ENCODE peak calls at places on chromosomes 13 and 19, in nine cellular contexts. I, H, A, R, M, Q, L, Z and O are unnamed samples.
A peak's percentile ranks its signal among the peaks of the same experiment; 100 is the strongest.

GRCh38 chr19:39438270-39438934 is 2.7 kb upstream of the RPS16 start:
- DNase-seq in I (no peak), H (no peak), A (no peak), R (no peak), M (no peak), Q (no peak), L (no peak), Z (no peak), O (no peak)

GRCh38 chr13:110509478-110509926 is 52.0 kb downstream of the RAB20 start:
- DNase-seq in I (peak; percentile 13), H (peak; percentile 50), A (no peak), R (no peak), M (no peak), Q (no peak), L (no peak), Z (no peak), O (no peak)

GRCh38 chr13:43878897-43879322 is 630 bp downstream of the CCDC122 start:
- DNase-seq in I (peak; percentile 72), H (peak; percentile 60), A (peak; percentile 26), R (peak; percentile 95), M (peak; percentile 80), Q (no peak), L (peak; percentile 71), Z (peak; percentile 26), O (peak; percentile 78)

GRCh38 chr19:1860821-1861598 is 2.4 kb downstream of the KLF16 start:
- DNase-seq in I (no peak), H (no peak), A (no peak), R (no peak), M (no peak), Q (no peak), L (no peak), Z (no peak), O (no peak)

GRCh38 chr19:648904-649733 is 9.4 kb downstream of the FGF22 start:
- DNase-seq in I (no peak), H (no peak), A (no peak), R (no peak), M (no peak), Q (no peak), L (no peak), Z (no peak), O (no peak)

GRCh38 chr13:110702591-110703526 is 3.1 kb downstream of the CARS2 start:
- DNase-seq in I (peak; percentile 61), H (peak; percentile 15), A (no peak), R (no peak), M (no peak), Q (no peak), L (no peak), Z (no peak), O (no peak)

GRCh38 chr19:48445256-48445605 is 552 bp upstream of the GRWD1 start:
- DNase-seq in I (peak; percentile 95), H (peak; percentile 75), A (peak; percentile 85), R (no peak), M (peak; percentile 57), Q (no peak), L (no peak), Z (no peak), O (no peak)

GRCh38 chr19:51784922-51785690 is 9.9 kb upstream of the FPR3 start:
- DNase-seq in I (peak; percentile 48), H (no peak), A (no peak), R (no peak), M (peak; percentile 84), Q (no peak), L (no peak), Z (peak; percentile 21), O (peak; percentile 66)

GRCh38 chr13:98512774-98513327 is 64.1 kb downstream of the STK24 start:
- DNase-seq in I (no peak), H (no peak), A (no peak), R (no peak), M (no peak), Q (no peak), L (no peak), Z (no peak), O (no peak)

GRCh38 chr19:44776402-44777096 is 1.1 kb upstream of the CBLC start:
- DNase-seq in I (no peak), H (no peak), A (no peak), R (no peak), M (no peak), Q (peak; percentile 93), L (peak; percentile 89), Z (no peak), O (no peak)

GRCh38 chr19:40530091-40530901 is 46.4 kb upstream of the SHKBP1 start:
- DNase-seq in I (no peak), H (peak; percentile 82), A (no peak), R (no peak), M (no peak), Q (no peak), L (no peak), Z (no peak), O (no peak)

GRCh38 chr19:49932731-49933131 is 3.4 kb upstream of the NUP62 start:
- DNase-seq in I (no peak), H (no peak), A (no peak), R (peak; percentile 75), M (no peak), Q (no peak), L (no peak), Z (no peak), O (no peak)

GRCh38 chr13:19674898-19675297 is 41.4 kb downstream of the MPHOSPH8 start:
- DNase-seq in I (no peak), H (no peak), A (no peak), R (no peak), M (no peak), Q (no peak), L (no peak), Z (no peak), O (no peak)

GRCh38 chr13:19673473-19674430 is 40.3 kb downstream of the MPHOSPH8 start:
- DNase-seq in I (no peak), H (no peak), A (no peak), R (no peak), M (no peak), Q (no peak), L (no peak), Z (no peak), O (no peak)

GRCh38 chr13:19668778-19669177 is 35.3 kb downstream of the MPHOSPH8 start:
- DNase-seq in I (no peak), H (no peak), A (no peak), R (no peak), M (no peak), Q (no peak), L (no peak), Z (no peak), O (no peak)

GRCh38 chr13:19670147-19670546 is 36.7 kb downstream of the MPHOSPH8 start:
- DNase-seq in I (no peak), H (no peak), A (no peak), R (no peak), M (no peak), Q (no peak), L (no peak), Z (no peak), O (no peak)

DNA sequence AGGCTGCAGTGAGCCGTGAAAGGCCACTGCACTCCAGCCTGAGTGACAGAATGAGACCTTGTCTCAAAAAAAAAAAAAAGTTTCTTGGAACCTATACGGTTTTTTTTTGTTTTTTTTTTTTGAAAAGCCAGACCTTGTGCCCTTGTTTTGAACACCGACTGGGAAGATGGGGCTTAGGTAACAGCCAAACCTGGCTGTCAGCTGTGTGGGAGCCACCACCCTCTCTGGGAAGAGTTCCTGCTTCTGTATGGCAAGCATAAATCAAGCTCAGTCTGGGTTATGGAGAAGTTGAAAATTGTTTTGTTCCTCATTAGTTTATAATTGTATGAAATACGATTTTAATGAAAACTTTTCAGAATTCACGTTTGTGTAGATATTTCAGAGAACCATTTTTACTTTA is 39.5 kb downstream of the MPHOSPH8 start:
- DNase-seq in I (no peak), H (no peak), A (no peak), R (no peak), M (no peak), Q (no peak), L (no peak), Z (no peak), O (no peak)
- TF ChIP-seq CTCF in I (no peak), H (no peak), A (no peak), R (no peak), M (no peak), Q (no peak), L (no peak), Z (no peak), O (no peak)

GRCh38 chr19:55778331-55778730 is 9.4 kb downstream of the RFPL4AL1 start:
- DNase-seq in I (no peak), H (no peak), A (no peak), R (no peak), M (no peak), Q (no peak), L (no peak), Z (no peak), O (no peak)
- H3K9me3 ChIP-seq in I (no peaks in the 10 kb centered on the region), H (no peaks in the 10 kb centered on the region), A (peaks cover 35% of the 10 kb centered on the region), R (no peaks in the 10 kb centered on the region), M (no peaks in the 10 kb centered on the region), Q (no peaks in the 10 kb centered on the region), L (no peaks in the 10 kb centered on the region), Z (no peaks in the 10 kb centered on the region), O (no peaks in the 10 kb centered on the region)

GRCh38 chr13:32537580-32538233 is 888 bp downstream of the N4BP2L2 start:
- DNase-seq in I (peak; percentile 16), H (no peak), A (no peak), R (peak; percentile 83), M (peak; percentile 23), Q (peak; percentile 56), L (peak; percentile 26), Z (no peak), O (peak; percentile 37)

GRCh38 chr13:32538621-32539246 is at the start of gene N4BP2L2:
- DNase-seq in I (peak; percentile 99), H (peak; percentile 95), A (peak; percentile 93), R (peak; percentile 93), M (peak; percentile 97), Q (peak; percentile 87), L (peak; percentile 94), Z (peak; percentile 89), O (peak; percentile 97)

GRCh38 chr13:32538234-32538620 is 368 bp downstream of the N4BP2L2 start:
- DNase-seq in I (peak; percentile 52), H (peak; percentile 65), A (no peak), R (no peak), M (peak; percentile 32), Q (no peak), L (peak; percentile 63), Z (no peak), O (peak; percentile 22)

GRCh38 chr13:32535140-32535539 is 3.5 kb downstream of the N4BP2L2 start:
- DNase-seq in I (no peak), H (no peak), A (no peak), R (no peak), M (no peak), Q (no peak), L (no peak), Z (no peak), O (no peak)

DNA sequence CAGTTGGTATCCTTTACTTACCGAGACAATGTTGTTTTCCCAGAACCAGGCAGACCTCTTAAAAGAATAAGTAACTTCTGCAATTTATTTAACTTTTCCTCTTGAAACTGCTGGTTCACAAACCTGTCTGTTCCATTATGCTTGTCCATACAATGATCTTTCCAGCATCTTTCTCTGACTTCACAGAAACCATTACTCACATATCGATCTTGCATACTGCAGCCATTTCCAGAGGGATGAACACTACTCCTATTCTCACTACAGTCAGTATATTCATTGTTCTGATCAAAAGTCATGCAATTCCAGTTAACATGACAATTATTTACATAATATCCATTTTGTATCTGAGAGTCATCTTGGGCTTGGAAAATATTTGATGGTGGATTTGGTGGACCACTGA is 2.8 kb downstream of the N4BP2L2 start:
- DNase-seq in I (no peak), H (no peak), A (no peak), R (no peak), M (no peak), Q (no peak), L (no peak), Z (no peak), O (no peak)
- H3K4me3 ChIP-seq in I (no peak overlapping the region), H (no peak overlapping the region), A (no peak overlapping the region), R (peak overlapping the region; percentile 2), M (no peak overlapping the region), Q (no peak overlapping the region), L (peak overlapping the region; percentile 33), Z (peak overlapping the region; percentile 5), O (no peak overlapping the region)

GRCh38 chr19:5665781-5666513 is 14.4 kb downstream of the MICOS13 start:
- DNase-seq in I (peak; percentile 60), H (no peak), A (peak; percentile 41), R (no peak), M (no peak), Q (no peak), L (no peak), Z (no peak), O (no peak)
- TF ChIP-seq CTCF in I (peak; percentile 23), H (peak; percentile 15), A (peak; percentile 42), R (no peak), M (no peak), Q (no peak), L (no peak), Z (no peak), O (no peak)